ENCODE peak calls at places on chromosome 10, in four cellular contexts. One of them, this sample, is unnamed.

GRCh38 chr10:61923210-61924024 is 21.9 kb downstream of the ARID5B start:
- DNase-seq in AG09309: no peak
- DNase-seq in Calu3: no peak
- DNase-seq in OCI-LY7: no peak
- DNase-seq in this sample: no peak

GRCh38 chr10:24871006-24871405 is 81.4 kb downstream of the PRTFDC1 start:
- DNase-seq in Calu3: no peak
- DNase-seq in AG09309: no peak
- DNase-seq in OCI-LY7: no peak
- DNase-seq in this sample: no peak

GRCh38 chr10:113097046-113097415 is 147.0 kb downstream of the TCF7L2 start:
- DNase-seq in OCI-LY7: no peak
- DNase-seq in AG09309: no peak
- DNase-seq in Calu3: no peak
- DNase-seq in this sample: no peak

GRCh38 chr10:94000638-94001420 is 7.1 kb downstream of the PLCE1 start:
- DNase-seq in OCI-LY7: no peak
- DNase-seq in Calu3: no peak
- DNase-seq in AG09309: no peak
- DNase-seq in this sample: no peak

GRCh38 chr10:61992683-61993629 is 91.5 kb downstream of the ARID5B start:
- DNase-seq in OCI-LY7: peak
- DNase-seq in AG09309: peak
- DNase-seq in Calu3: peak
- DNase-seq in this sample: no peak

GRCh38 chr10:22475857-22476600 is 130.7 kb downstream of the SPAG6 start:
- DNase-seq in OCI-LY7: no peak
- DNase-seq in AG09309: no peak
- DNase-seq in Calu3: no peak
- DNase-seq in this sample: peak

GRCh38 chr10:97851341-97852001 is 1.8 kb downstream of the GOLGA7B start:
- DNase-seq in Calu3: no peak
- DNase-seq in AG09309: no peak
- DNase-seq in OCI-LY7: peak
- DNase-seq in this sample: no peak

GRCh38 chr10:63670291-63670898 is 149.2 kb downstream of the REEP3 start:
- DNase-seq in OCI-LY7: no peak
- DNase-seq in Calu3: no peak
- DNase-seq in AG09309: no peak
- DNase-seq in this sample: no peak

GRCh38 chr10:5775705-5776104 is 37.5 kb downstream of the GDI2 start:
- DNase-seq in Calu3: no peak
- DNase-seq in AG09309: no peak
- DNase-seq in OCI-LY7: peak
- DNase-seq in this sample: no peak

GRCh38 chr10:5484205-5484604 is 15.2 kb downstream of the CALML5 start:
- DNase-seq in OCI-LY7: no peak
- DNase-seq in AG09309: peak
- DNase-seq in Calu3: no peak
- DNase-seq in this sample: no peak

GRCh38 chr10:76973515-76974289 is 663.9 kb downstream of the KCNMA1 start:
- DNase-seq in OCI-LY7: no peak
- DNase-seq in AG09309: peak
- DNase-seq in Calu3: no peak
- DNase-seq in this sample: no peak

GRCh38 chr10:79223346-79224048 is 123.8 kb upstream of the PPIF start:
- DNase-seq in AG09309: no peak
- DNase-seq in OCI-LY7: no peak
- DNase-seq in Calu3: no peak
- DNase-seq in this sample: no peak

GRCh38 chr10:120477006-120477722 is 20.1 kb downstream of the PLPP4 start:
- DNase-seq in AG09309: peak
- DNase-seq in OCI-LY7: no peak
- DNase-seq in Calu3: no peak
- DNase-seq in this sample: no peak

GRCh38 chr10:131748831-131749766 is 151.7 kb upstream of the PPP2R2D start:
- DNase-seq in Calu3: peak
- DNase-seq in AG09309: no peak
- DNase-seq in OCI-LY7: no peak
- DNase-seq in this sample: no peak

GRCh38 chr10:102758226-102758932 is 14.6 kb downstream of the WBP1L start:
- DNase-seq in Calu3: no peak
- DNase-seq in OCI-LY7: no peak
- DNase-seq in AG09309: no peak
- DNase-seq in this sample: no peak

GRCh38 chr10:104300002-104300735 is 31.2 kb downstream of the GSTO2 start:
- DNase-seq in AG09309: peak
- DNase-seq in OCI-LY7: no peak
- DNase-seq in Calu3: no peak
- DNase-seq in this sample: no peak

GRCh38 chr10:16585103-16585502 is 63.4 kb upstream of the C1QL3 start:
- DNase-seq in OCI-LY7: no peak
- DNase-seq in Calu3: no peak
- DNase-seq in AG09309: no peak
- DNase-seq in this sample: no peak

GRCh38 chr10:114623661-114624294 is 34.3 kb downstream of the ABLIM1 start:
- DNase-seq in OCI-LY7: no peak
- DNase-seq in AG09309: peak
- DNase-seq in Calu3: peak
- DNase-seq in this sample: no peak

GRCh38 chr10:45001382-45002148 is 842 bp downstream of the ZNF22 start:
- DNase-seq in AG09309: no peak
- DNase-seq in Calu3: peak
- DNase-seq in OCI-LY7: peak
- DNase-seq in this sample: peak
- TF ChIP-seq CTCF in AG09309: peak
- TF ChIP-seq CTCF in Calu3: no peak
- TF ChIP-seq CTCF in OCI-LY7: no peak
- TF ChIP-seq CTCF in this sample: no peak

GRCh38 chr10:126161691-126162090 is 226.6 kb downstream of the ADAM12 start:
- DNase-seq in AG09309: no peak
- DNase-seq in OCI-LY7: no peak
- DNase-seq in Calu3: no peak
- DNase-seq in this sample: no peak

GRCh38 chr10:126158090-126158489 is 230.2 kb downstream of the ADAM12 start:
- DNase-seq in Calu3: no peak
- DNase-seq in AG09309: no peak
- DNase-seq in OCI-LY7: no peak
- DNase-seq in this sample: no peak

GRCh38 chr10:126160571-126160970 is 227.7 kb downstream of the ADAM12 start:
- DNase-seq in OCI-LY7: no peak
- DNase-seq in AG09309: no peak
- DNase-seq in Calu3: no peak
- DNase-seq in this sample: no peak

GRCh38 chr10:126158537-126158936 is 229.7 kb downstream of the ADAM12 start:
- DNase-seq in Calu3: no peak
- DNase-seq in AG09309: no peak
- DNase-seq in OCI-LY7: no peak
- DNase-seq in this sample: no peak

GRCh38 chr10:126160971-126161630 is 227.2 kb downstream of the ADAM12 start:
- DNase-seq in Calu3: no peak
- DNase-seq in OCI-LY7: no peak
- DNase-seq in AG09309: no peak
- DNase-seq in this sample: no peak
- TF ChIP-seq CTCF in Calu3: no peak
- TF ChIP-seq CTCF in OCI-LY7: peak
- TF ChIP-seq CTCF in AG09309: no peak
- TF ChIP-seq CTCF in this sample: no peak

DNA sequence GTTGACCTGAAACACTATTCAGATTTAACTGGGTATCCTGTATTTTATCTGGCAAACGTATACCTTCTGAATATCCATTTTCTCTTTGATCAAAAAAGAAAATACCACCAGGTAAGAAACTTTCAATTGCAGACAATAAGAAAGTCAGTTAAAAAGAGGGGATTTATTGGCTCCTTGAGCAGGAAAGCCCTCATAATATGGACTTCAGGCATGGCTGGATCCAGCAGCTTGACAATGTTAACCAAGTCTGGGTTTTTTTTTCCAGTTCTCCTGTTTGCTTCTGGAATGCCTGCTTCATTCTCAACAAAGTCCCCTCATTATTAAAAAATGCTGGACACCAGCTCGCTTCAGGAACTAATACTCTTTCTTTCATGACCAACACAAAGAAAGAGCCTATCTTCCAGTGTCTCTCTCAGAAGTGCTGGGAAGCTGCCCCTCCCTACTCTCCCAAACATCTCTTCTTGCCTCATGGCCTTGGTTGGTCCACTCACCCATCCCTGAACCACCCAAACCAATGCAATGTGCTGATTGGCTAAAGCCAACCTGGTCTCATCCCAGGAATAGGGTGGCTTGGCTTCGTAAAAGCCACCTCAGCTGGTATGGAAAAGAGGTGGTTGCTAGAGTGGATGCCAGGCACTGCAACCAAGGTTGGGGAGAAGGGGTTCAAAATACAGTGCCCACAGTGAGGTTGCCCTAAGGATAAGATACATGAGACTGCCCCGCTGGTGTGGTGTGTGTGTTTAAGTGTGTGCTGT is 30.6 kb upstream of the WDFY4 start:
- DNase-seq in OCI-LY7: no peak
- DNase-seq in Calu3: no peak
- DNase-seq in AG09309: no peak
- DNase-seq in this sample: no peak
- TF ChIP-seq CTCF in OCI-LY7: no peak
- TF ChIP-seq CTCF in Calu3: no peak
- TF ChIP-seq CTCF in AG09309: no peak
- TF ChIP-seq CTCF in this sample: no peak

DNA sequence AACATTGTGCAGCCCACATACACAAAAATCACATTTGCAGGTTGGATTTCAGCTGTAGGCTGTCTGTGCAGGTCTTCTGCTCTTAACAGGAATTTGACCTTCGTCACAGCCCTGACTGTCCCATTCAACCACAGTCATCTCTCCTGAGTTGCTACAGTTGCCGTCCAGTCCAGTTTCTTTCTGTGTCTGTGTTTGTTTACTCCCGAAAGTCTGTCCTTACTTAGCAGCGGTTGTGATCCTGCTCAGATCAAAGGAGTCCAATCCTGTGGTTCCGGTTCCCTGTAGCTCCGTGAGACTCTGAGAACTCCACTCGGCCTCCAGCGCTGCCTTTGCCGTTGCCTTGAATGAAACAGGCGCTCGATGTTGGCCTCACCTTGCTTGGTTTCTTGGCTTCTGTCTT is 111.6 kb upstream of the GATA3 start:
- DNase-seq in OCI-LY7: no peak
- DNase-seq in AG09309: no peak
- DNase-seq in Calu3: no peak
- DNase-seq in this sample: no peak
- TF ChIP-seq CTCF in OCI-LY7: no peak
- TF ChIP-seq CTCF in AG09309: no peak
- TF ChIP-seq CTCF in Calu3: no peak
- TF ChIP-seq CTCF in this sample: no peak

GRCh38 chr10:31926765-31927596 is 1.6 kb downstream of the ARHGAP12 start:
- DNase-seq in Calu3: no peak
- DNase-seq in AG09309: no peak
- DNase-seq in OCI-LY7: no peak
- DNase-seq in this sample: no peak

GRCh38 chr10:31926154-31926553 is 2.5 kb downstream of the ARHGAP12 start:
- DNase-seq in AG09309: no peak
- DNase-seq in OCI-LY7: no peak
- DNase-seq in Calu3: no peak
- DNase-seq in this sample: no peak

GRCh38 chr10:31929260-31929985 is 792 bp upstream of the ARHGAP12 start:
- DNase-seq in Calu3: peak
- DNase-seq in OCI-LY7: peak
- DNase-seq in AG09309: no peak
- DNase-seq in this sample: peak

GRCh38 chr10:31928531-31929259 is at the start of gene ARHGAP12:
- DNase-seq in Calu3: peak
- DNase-seq in AG09309: no peak
- DNase-seq in OCI-LY7: peak
- DNase-seq in this sample: peak

GRCh38 chr10:31927597-31928530 is 767 bp downstream of the ARHGAP12 start:
- DNase-seq in OCI-LY7: peak
- DNase-seq in Calu3: peak
- DNase-seq in AG09309: no peak
- DNase-seq in this sample: peak
- TF ChIP-seq CTCF in OCI-LY7: peak
- TF ChIP-seq CTCF in Calu3: peak
- TF ChIP-seq CTCF in AG09309: peak
- TF ChIP-seq CTCF in this sample: no peak

GRCh38 chr10:60098676-60099601 is 192.6 kb upstream of the CCDC6 start:
- DNase-seq in OCI-LY7: peak
- DNase-seq in Calu3: peak
- DNase-seq in AG09309: no peak
- DNase-seq in this sample: peak
- TF ChIP-seq CTCF in OCI-LY7: peak
- TF ChIP-seq CTCF in Calu3: peak
- TF ChIP-seq CTCF in AG09309: peak
- TF ChIP-seq CTCF in this sample: peak

GRCh38 chr10:68074775-68075549 is at the start of gene HERC4:
- DNase-seq in OCI-LY7: peak
- DNase-seq in AG09309: peak
- DNase-seq in Calu3: peak
- DNase-seq in this sample: peak
- TF ChIP-seq CTCF in OCI-LY7: no peak
- TF ChIP-seq CTCF in AG09309: no peak
- TF ChIP-seq CTCF in Calu3: no peak
- TF ChIP-seq CTCF in this sample: no peak

GRCh38 chr10:30847199-30847598 is 184.5 kb downstream of the ZNF438 start:
- DNase-seq in OCI-LY7: no peak
- DNase-seq in Calu3: no peak
- DNase-seq in AG09309: no peak
- DNase-seq in this sample: no peak

GRCh38 chr10:30836411-30836810 is 195.3 kb downstream of the ZNF438 start:
- DNase-seq in AG09309: no peak
- DNase-seq in OCI-LY7: no peak
- DNase-seq in Calu3: no peak
- DNase-seq in this sample: no peak

GRCh38 chr10:30847642-30848041 is 184.0 kb downstream of the ZNF438 start:
- DNase-seq in AG09309: no peak
- DNase-seq in Calu3: no peak
- DNase-seq in OCI-LY7: no peak
- DNase-seq in this sample: no peak

GRCh38 chr10:30840386-30841074 is 191.1 kb downstream of the ZNF438 start:
- DNase-seq in AG09309: no peak
- DNase-seq in Calu3: no peak
- DNase-seq in OCI-LY7: no peak
- DNase-seq in this sample: no peak

GRCh38 chr10:30842185-30842584 is 189.5 kb downstream of the ZNF438 start:
- DNase-seq in OCI-LY7: no peak
- DNase-seq in AG09309: no peak
- DNase-seq in Calu3: no peak
- DNase-seq in this sample: no peak
- TF ChIP-seq CTCF in OCI-LY7: no peak
- TF ChIP-seq CTCF in AG09309: no peak
- TF ChIP-seq CTCF in Calu3: no peak
- TF ChIP-seq CTCF in this sample: no peak

This sample was measured in endothelial cell.